ENCODE peak calls at places on chromosome 11, in seven cellular contexts. B, S, X, V, G, O and R are unnamed samples.

GRCh38 chr11:122422707-122423106 is 232.8 kb upstream of the UBASH3B start:
- DNase-seq in B (no peak), G (no peak), O (no peak), V (no peak), S (no peak), X (no peak), R (no peak)

GRCh38 chr11:134293119-134294113 is 17.2 kb downstream of the GLB1L3 start:
- DNase-seq in V (no peak), X (no peak), S (no peak), G (peak), B (no peak), O (no peak), R (no peak)

GRCh38 chr11:97856666-97857065 is 1164.1 kb upstream of the CNTN5 start:
- DNase-seq in G (no peak), X (no peak), V (no peak), B (no peak), S (no peak), O (no peak), R (no peak)

GRCh38 chr11:120221115-120221752 is 10.4 kb downstream of the OAF start:
- DNase-seq in V (no peak), S (no peak), O (no peak), G (no peak), B (no peak), X (no peak), R (no peak)

GRCh38 chr11:3123761-3124733 is 41.1 kb downstream of the OSBPL5 start:
- DNase-seq in X (no peak), V (peak), B (peak), O (peak), G (peak), S (no peak), R (peak)

GRCh38 chr11:101863361-101863760 is 51.4 kb upstream of the CEP126 start:
- DNase-seq in G (no peak), B (no peak), O (no peak), V (no peak), X (no peak), S (no peak), R (no peak)

GRCh38 chr11:57325735-57326048 is 940 bp upstream of the TNKS1BP1 start:
- DNase-seq in V (peak), X (no peak), S (no peak), B (no peak), O (no peak), G (no peak), R (no peak)

GRCh38 chr11:112722876-112723275 is 238.3 kb upstream of the NCAM1 start:
- DNase-seq in X (no peak), G (peak), O (no peak), S (no peak), B (no peak), V (no peak), R (no peak)

GRCh38 chr11:95506777-95507176 is 275.8 kb upstream of the SESN3 start:
- DNase-seq in V (no peak), B (no peak), S (no peak), O (no peak), G (peak), X (no peak), R (no peak)

GRCh38 chr11:78419327-78419726 is 1.7 kb upstream of the GAB2 start:
- DNase-seq in O (peak), B (no peak), V (no peak), S (no peak), X (no peak), G (no peak), R (no peak)

GRCh38 chr11:71120346-71120963 is 131.9 kb downstream of the SHANK2 start:
- DNase-seq in O (no peak), B (no peak), G (no peak), X (no peak), S (no peak), V (peak), R (no peak)

GRCh38 chr11:103228807-103229206 is 119.6 kb downstream of the DYNC2H1 start:
- DNase-seq in B (no peak), X (no peak), V (no peak), O (no peak), S (no peak), G (no peak), R (no peak)

GRCh38 chr11:34313099-34313517 is 44.7 kb downstream of the ABTB2 start:
- DNase-seq in V (no peak), O (no peak), S (no peak), G (no peak), B (no peak), X (no peak), R (no peak)

GRCh38 chr11:78100276-78101040 is 20.8 kb upstream of the NDUFC2 start:
- DNase-seq in B (no peak), X (no peak), O (no peak), S (no peak), G (no peak), V (peak), R (no peak)

GRCh38 chr11:123475478-123475877 is 45.4 kb downstream of the GRAMD1B start:
- DNase-seq in X (no peak), O (peak), G (no peak), B (no peak), V (no peak), S (no peak), R (no peak)

GRCh38 chr11:66288138-66288865 is 641 bp downstream of the YIF1A start:
- DNase-seq in G (no peak), S (no peak), X (no peak), V (no peak), B (no peak), O (no peak), R (no peak)

GRCh38 chr11:77109236-77110019 is 6.8 kb downstream of the OMP start:
- DNase-seq in S (no peak), G (no peak), B (no peak), O (no peak), X (no peak), V (no peak), R (no peak)

GRCh38 chr11:58861533-58861932 is 17.0 kb upstream of the GLYATL2 start:
- DNase-seq in O (no peak), V (no peak), X (no peak), S (no peak), B (no peak), G (no peak), R (no peak)

GRCh38 chr11:126716456-126717083 is 284.0 kb downstream of the KIRREL3 start:
- DNase-seq in X (no peak), V (peak), O (no peak), B (no peak), G (no peak), S (no peak), R (peak)

GRCh38 chr11:12801976-12802375 is 127.8 kb downstream of the TEAD1 start:
- DNase-seq in O (no peak), X (no peak), B (no peak), V (no peak), G (no peak), S (no peak), R (no peak)